ENCODE peak calls at places on chromosomes 2 and 18, in four cellular contexts. F is NCI-H510A treated with DMSO at 0.1 percent for 48 hours, W is omental fat pad, S is AG20443. I is an unnamed sample.

GRCh38 chr2:169324581-169325260 is 37.6 kb downstream of the LRP2 start:
- DNase-seq in S (no peak), W (no peak), F (no peak), I (peak; percentile 26)

GRCh38 chr2:192194866-192195547 is at the start of gene TMEFF2:
- DNase-seq in S (peak; percentile 89), W (no peak), F (peak; percentile 79), I (peak; percentile 77)

GRCh38 chr2:28434600-28434989 is 41.9 kb downstream of the FOSL2 start:
- DNase-seq in F (no peak), S (no peak), W (no peak), I (no peak)

GRCh38 chr2:58614259-58614658 is 373.1 kb upstream of the FANCL start:
- DNase-seq in F (no peak), S (no peak), W (no peak), I (no peak)

GRCh38 chr2:75334076-75334475 is 134.8 kb upstream of the TACR1 start:
- DNase-seq in S (no peak), F (no peak), W (no peak), I (no peak)

GRCh38 chr2:39631715-39632114 is 34.0 kb upstream of the TMEM178A start:
- DNase-seq in S (peak; percentile 86), W (peak; percentile 26), F (no peak), I (peak; percentile 99)

GRCh38 chr2:239896075-239896474 is 129.1 kb downstream of the NDUFA10 start:
- DNase-seq in S (no peak), W (no peak), F (no peak), I (no peak)

GRCh38 chr2:618591-618990 is 58.6 kb downstream of the TMEM18 start:
- DNase-seq in W (no peak), F (no peak), S (no peak), I (no peak)

GRCh38 chr2:12127639-12128038 is 381.2 kb downstream of the LPIN1 start:
- DNase-seq in W (no peak), F (no peak), S (no peak), I (no peak)

GRCh38 chr18:47343291-47343690 is 91.8 kb upstream of the SKOR2 start:
- DNase-seq in W (no peak), S (no peak), F (no peak), I (no peak)

GRCh38 chr2:107595749-107596148 is 230.9 kb upstream of the RGPD4 start:
- DNase-seq in F (no peak), W (no peak), S (peak; percentile 63), I (no peak)

GRCh38 chr2:240893363-240893828 is 2.6 kb downstream of the MAB21L4 start:
- DNase-seq in W (no peak), F (peak; percentile 29), S (peak; percentile 73), I (peak; percentile 60)

GRCh38 chr2:216947055-216947454 is 87.2 kb upstream of the TNP1 start:
- DNase-seq in S (no peak), W (no peak), F (no peak), I (no peak)

GRCh38 chr2:190583507-190584337 is 49.2 kb upstream of the NEMP2 start:
- DNase-seq in S (no peak), W (no peak), F (no peak), I (no peak)